ENCODE peak calls at places on chromosomes 4 and X, in nine cellular contexts. F is endodermal cell; O is psoas muscle; S is uterus; U is CD8-positive, alpha-beta T cell; J is naive thymus-derived CD4-positive, alpha-beta T cell; T is tibial artery; A is cardiac muscle cell; Y is astrocyte. D is an unnamed sample.

GRCh38 chr4:157840630-157841029 is 332.2 kb downstream of the GASK1B start:
- DNase-seq in F (no peak), O (no peak), S (no peak), U (no peak), J (no peak), T (no peak), A (no peak), Y (no peak), D (no peak)

GRCh38 chr4:87622303-87622702 is 14.0 kb downstream of the DSPP start:
- DNase-seq in F (peak; percentile 61), O (no peak), S (no peak), U (no peak), J (no peak), T (no peak), A (no peak), Y (no peak), D (no peak)

GRCh38 chrX:13126785-13127184 is 82.4 kb upstream of the FAM9C start:
- DNase-seq in F (no peak), O (no peak), S (no peak), U (no peak), J (no peak), T (no peak), A (no peak), Y (peak; percentile 55), D (no peak)

GRCh38 chr4:55269970-55270369 is 76.1 kb upstream of the SRD5A3 start:
- DNase-seq in F (no peak), O (no peak), S (no peak), U (no peak), J (no peak), T (no peak), A (no peak), Y (no peak), D (no peak)

GRCh38 chrX:46408553-46409407 is 136.4 kb downstream of the ZNF674 start:
- DNase-seq in F (peak; percentile 84), O (peak; percentile 83), S (peak; percentile 74), U (peak; percentile 28), J (peak; percentile 12), T (peak; percentile 79), A (peak; percentile 69), Y (peak; percentile 41), D (peak; percentile 5)

GRCh38 chr4:166078956-166079355 is 205.9 kb downstream of the TLL1 start:
- DNase-seq in F (peak; percentile 46), O (no peak), S (no peak), U (no peak), J (no peak), T (no peak), A (peak; percentile 51), Y (no peak), D (no peak)

GRCh38 chrX:150361777-150362351 is 1.3 kb upstream of the MAMLD1 start:
- DNase-seq in F (peak; percentile 66), O (peak; percentile 53), S (no peak), U (no peak), J (no peak), T (peak; percentile 66), A (no peak), Y (peak; percentile 25), D (no peak)

GRCh38 chr4:106358899-106359298 is 9.7 kb downstream of the GIMD1 start:
- DNase-seq in F (no peak), O (no peak), S (no peak), U (no peak), J (no peak), T (no peak), A (no peak), Y (peak; percentile 90), D (no peak)

GRCh38 chr4:23036921-23037495 is 344.3 kb downstream of the GBA3 start:
- DNase-seq in F (no peak), O (no peak), S (no peak), U (no peak), J (no peak), T (no peak), A (no peak), Y (no peak), D (no peak)

GRCh38 chr4:122783301-122784215 is 43.1 kb upstream of the FGF2 start:
- DNase-seq in F (peak; percentile 93), O (peak; percentile 57), S (no peak), U (no peak), J (no peak), T (peak; percentile 72), A (peak; percentile 56), Y (peak; percentile 97), D (peak; percentile 95)

GRCh38 chrX:151754641-151755215 is 20.2 kb downstream of the CNGA2 start:
- DNase-seq in F (no peak), O (no peak), S (no peak), U (no peak), J (no peak), T (no peak), A (no peak), Y (peak; percentile 63), D (no peak)

GRCh38 chr4:25585901-25586523 is 69.6 kb upstream of the SLC34A2 start:
- DNase-seq in F (peak; percentile 81), O (no peak), S (no peak), U (no peak), J (no peak), T (no peak), A (no peak), Y (no peak), D (no peak)

GRCh38 chr4:156556326-156556725 is 415.3 kb downstream of the PDGFC start:
- DNase-seq in F (no peak), O (no peak), S (no peak), U (no peak), J (no peak), T (no peak), A (no peak), Y (peak; percentile 74), D (no peak)

GRCh38 chr4:87251104-87251503 is 30.7 kb upstream of the KLHL8 start:
- DNase-seq in F (no peak), O (no peak), S (no peak), U (no peak), J (no peak), T (no peak), A (no peak), Y (no peak), D (no peak)

GRCh38 chr4:114264877-114265291 is 285.4 kb upstream of the ARSJ start:
- DNase-seq in F (no peak), O (no peak), S (no peak), U (no peak), J (no peak), T (no peak), A (no peak), Y (peak; percentile 64), D (no peak)

GRCh38 chr4:24956091-24956490 is 43.2 kb upstream of the CCDC149 start:
- DNase-seq in F (no peak), O (no peak), S (no peak), U (no peak), J (no peak), T (no peak), A (no peak), Y (no peak), D (no peak)

GRCh38 chrX:134426285-134426684 is 33.7 kb upstream of the HPRT1 start:
- DNase-seq in F (no peak), O (no peak), S (no peak), U (no peak), J (no peak), T (no peak), A (peak; percentile 7), Y (no peak), D (no peak)
- H3K4me1 ChIP-seq in F (no peaks in the 10 kb centered on the region), O (no peaks in the 10 kb centered on the region), S (no peaks in the 10 kb centered on the region), U (no peaks in the 10 kb centered on the region), J (no peaks in the 10 kb centered on the region), T (no peaks in the 10 kb centered on the region), A (no peaks in the 10 kb centered on the region), Y (no peaks in the 10 kb centered on the region), D (no peaks in the 10 kb centered on the region)

DNA sequence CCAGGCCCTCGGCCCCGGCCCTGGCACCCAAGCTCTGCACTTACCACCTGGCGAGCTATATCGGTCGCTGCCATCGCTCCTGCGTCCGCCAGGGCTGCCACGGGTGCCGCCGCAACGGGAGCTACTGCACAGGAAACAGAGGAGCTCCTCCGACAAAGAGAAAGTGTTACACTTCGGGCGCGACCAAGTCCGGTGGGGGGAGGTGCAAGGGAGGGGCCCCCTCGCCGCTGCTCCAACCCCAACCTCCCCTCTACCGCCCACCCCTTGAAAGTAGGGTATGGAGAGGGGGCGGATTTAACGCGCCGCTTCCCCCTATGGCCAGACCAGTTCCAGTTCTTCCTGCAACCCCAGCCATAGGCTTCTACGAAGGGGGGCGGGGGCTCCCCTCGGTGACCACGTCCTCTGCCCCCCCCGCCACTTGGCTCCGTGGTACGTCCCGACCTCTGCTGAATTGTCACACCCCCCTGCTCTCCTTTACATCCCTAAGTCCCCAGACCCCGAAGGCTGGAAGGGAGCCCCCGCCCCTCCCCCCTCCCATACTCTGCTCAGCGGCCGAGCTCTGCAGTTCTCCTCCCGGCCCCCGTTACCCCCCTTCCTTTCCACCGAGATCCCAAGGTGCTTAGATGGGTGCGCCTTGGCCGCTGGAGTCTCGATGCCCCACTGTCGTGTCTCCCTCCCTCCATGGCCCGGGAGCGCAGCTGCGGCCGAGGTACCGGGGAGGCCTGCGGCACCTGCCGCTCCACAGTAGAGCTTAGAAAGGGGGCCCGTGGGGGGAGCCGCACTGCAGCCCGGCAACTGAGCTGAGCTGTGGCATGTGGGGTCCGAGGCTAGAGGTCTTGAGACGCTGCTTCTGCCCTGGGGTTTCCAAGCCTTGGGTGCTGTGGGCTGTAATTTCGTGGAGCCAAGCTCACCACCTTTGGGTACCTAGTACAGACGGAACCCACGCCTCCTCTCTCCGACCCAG is at the start of gene SEPTIN6:
- DNase-seq in F (peak; percentile 87), O (peak; percentile 81), S (peak; percentile 64), U (peak; percentile 71), J (peak; percentile 69), T (peak; percentile 76), A (peak; percentile 85), Y (peak; percentile 60), D (peak; percentile 43)
- H3K27ac ChIP-seq in F (peak within 1 kb of the TSS; percentile 77), O (no peak within 1 kb of the TSS), S (peak within 1 kb of the TSS; percentile 48), U (peak within 1 kb of the TSS; percentile 82), J (peak within 1 kb of the TSS; percentile 89), T (peak within 1 kb of the TSS; percentile 63), A (peak within 1 kb of the TSS; percentile 88), Y (no peak within 1 kb of the TSS), D (no peak within 1 kb of the TSS)

DNA sequence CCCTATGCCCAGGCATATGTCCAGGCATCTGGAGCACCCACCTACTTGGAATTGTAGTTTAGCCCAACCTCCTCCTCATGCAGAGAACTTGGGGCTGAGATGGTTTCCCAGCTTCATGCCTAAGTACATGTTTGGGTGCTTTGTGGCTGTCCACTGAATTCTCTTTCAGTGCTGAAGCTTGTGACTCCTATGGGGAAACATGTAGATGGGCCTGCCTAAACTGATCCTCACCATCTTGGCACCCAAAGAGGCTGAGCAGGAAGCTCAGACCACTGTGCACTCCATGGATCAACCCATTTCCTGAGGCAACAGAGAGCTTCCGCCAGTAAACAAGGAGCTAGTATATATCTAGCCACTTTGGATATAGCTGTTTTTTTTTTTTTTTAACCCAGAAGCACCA is 2733.7 kb downstream of the PCDH7 start:
- DNase-seq in F (no peak), O (no peak), S (no peak), U (no peak), J (no peak), T (no peak), A (no peak), Y (no peak), D (no peak)
- H3K9me3 ChIP-seq in F (no peaks in the 10 kb centered on the region), O (no peaks in the 10 kb centered on the region), S (no peaks in the 10 kb centered on the region), U (no peaks in the 10 kb centered on the region), J (no peaks in the 10 kb centered on the region), T (no peaks in the 10 kb centered on the region), A (no peaks in the 10 kb centered on the region), Y (no peaks in the 10 kb centered on the region), D (no peaks in the 10 kb centered on the region)

DNA sequence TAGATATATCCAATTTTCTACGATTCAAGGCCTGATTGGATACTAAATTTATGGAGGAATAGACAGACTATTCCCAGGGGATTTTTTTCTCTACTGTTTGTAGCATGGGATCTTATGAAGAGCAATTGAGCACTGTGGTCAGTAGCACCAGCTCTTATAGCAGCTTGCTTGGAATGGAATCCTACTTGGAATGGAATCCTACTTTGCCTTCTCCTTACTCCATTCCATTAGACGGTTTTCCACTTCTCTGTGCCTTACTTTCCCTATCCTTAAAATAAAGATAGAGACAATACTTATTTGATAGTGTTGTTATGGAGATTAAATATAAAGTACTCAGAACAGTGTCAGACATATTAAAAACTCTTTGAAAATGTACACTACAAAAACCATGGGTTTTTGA is 133.5 kb downstream of the BTC start:
- DNase-seq in F (no peak), O (no peak), S (no peak), U (no peak), J (no peak), T (no peak), A (no peak), Y (no peak), D (no peak)
- H3K4me1 ChIP-seq in F (no peaks in the 10 kb centered on the region), O (no peaks in the 10 kb centered on the region), S (no peaks in the 10 kb centered on the region), U (no peaks in the 10 kb centered on the region), J (no peaks in the 10 kb centered on the region), T (no peaks in the 10 kb centered on the region), A (no peaks in the 10 kb centered on the region), Y (peaks cover 9% of the 10 kb centered on the region), D (no peaks in the 10 kb centered on the region)